ENCODE peak calls at places on chromosomes 3 and 15, in eight cellular contexts. M, H, E, F, W, O, B and C are unnamed samples. For H3K27me3 and H3K4me1, the result is how much of the 10 kb centered on the place peaks cover.

GRCh38 chr3:4989649-4989966 is 10.4 kb downstream of the BHLHE40 start:
- DNase-seq in M (no peak), H (no peak), E (no peak), F (no peak), W (no peak), O (no peak), B (no peak), C (no peak)

GRCh38 chr15:31843426-31844055 is 186.8 kb upstream of the CHRNA7 start:
- DNase-seq in M (no peak), H (no peak), E (no peak), F (no peak), W (no peak), O (no peak), B (no peak), C (no peak)

GRCh38 chr3:17342126-17342525 is 400.3 kb downstream of the TBC1D5 start:
- DNase-seq in M (no peak), H (no peak), E (no peak), F (no peak), W (no peak), O (no peak), B (no peak), C (no peak)

GRCh38 chr3:160331127-160331937 is 67.7 kb downstream of the IFT80 start:
- DNase-seq in M (no peak), H (peak), E (no peak), F (no peak), W (peak), O (no peak), B (no peak), C (no peak)

GRCh38 chr3:14513566-14514322 is 26.4 kb downstream of the GRIP2 start:
- DNase-seq in M (no peak), H (no peak), E (no peak), F (no peak), W (no peak), O (peak), B (no peak), C (no peak)

GRCh38 chr3:73546961-73547360 is 77.8 kb downstream of the PDZRN3 start:
- DNase-seq in M (no peak), H (no peak), E (no peak), F (no peak), W (peak), O (no peak), B (no peak), C (no peak)

GRCh38 chr3:42019144-42019952 is 57.4 kb upstream of the ULK4 start:
- DNase-seq in M (peak), H (no peak), E (no peak), F (no peak), W (no peak), O (no peak), B (peak), C (peak)

GRCh38 chr3:134367869-134368750 is 6.1 kb downstream of the AMOTL2 start:
- DNase-seq in M (no peak), H (no peak), E (no peak), F (no peak), W (peak), O (peak), B (no peak), C (no peak)

GRCh38 chr3:47283596-47284364 is 1.0 kb downstream of the KLHL18 start:
- DNase-seq in M (peak), H (peak), E (no peak), F (no peak), W (peak), O (no peak), B (peak), C (no peak)

DNA sequence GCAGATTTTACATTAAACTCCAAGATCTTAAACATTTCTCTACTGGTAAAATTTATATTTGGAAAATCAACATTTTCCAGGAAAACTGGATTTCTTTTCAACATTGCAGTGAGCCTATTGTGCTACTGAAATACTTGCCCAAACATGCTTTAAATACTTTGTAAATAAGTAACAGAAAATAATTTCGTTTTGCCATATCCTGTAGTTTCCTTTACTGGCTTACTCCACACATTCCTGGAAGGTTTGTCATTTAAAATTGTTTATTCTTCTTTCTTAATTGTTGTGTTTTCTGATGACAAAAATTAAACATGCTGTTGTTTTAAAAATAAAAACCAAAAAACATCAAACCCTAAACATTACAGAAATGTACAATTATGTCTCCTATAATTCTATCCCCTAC is 22.0 kb downstream of the ACAD11 start:
- DNase-seq in M (no peak), H (peak), E (no peak), F (no peak), W (peak), O (no peak), B (no peak), C (no peak)
- H3K27ac ChIP-seq in M (no peak), H (no peak), E (no peak), F (no peak), W (peak), O (no peak), B (no peak), C (no peak)

DNA sequence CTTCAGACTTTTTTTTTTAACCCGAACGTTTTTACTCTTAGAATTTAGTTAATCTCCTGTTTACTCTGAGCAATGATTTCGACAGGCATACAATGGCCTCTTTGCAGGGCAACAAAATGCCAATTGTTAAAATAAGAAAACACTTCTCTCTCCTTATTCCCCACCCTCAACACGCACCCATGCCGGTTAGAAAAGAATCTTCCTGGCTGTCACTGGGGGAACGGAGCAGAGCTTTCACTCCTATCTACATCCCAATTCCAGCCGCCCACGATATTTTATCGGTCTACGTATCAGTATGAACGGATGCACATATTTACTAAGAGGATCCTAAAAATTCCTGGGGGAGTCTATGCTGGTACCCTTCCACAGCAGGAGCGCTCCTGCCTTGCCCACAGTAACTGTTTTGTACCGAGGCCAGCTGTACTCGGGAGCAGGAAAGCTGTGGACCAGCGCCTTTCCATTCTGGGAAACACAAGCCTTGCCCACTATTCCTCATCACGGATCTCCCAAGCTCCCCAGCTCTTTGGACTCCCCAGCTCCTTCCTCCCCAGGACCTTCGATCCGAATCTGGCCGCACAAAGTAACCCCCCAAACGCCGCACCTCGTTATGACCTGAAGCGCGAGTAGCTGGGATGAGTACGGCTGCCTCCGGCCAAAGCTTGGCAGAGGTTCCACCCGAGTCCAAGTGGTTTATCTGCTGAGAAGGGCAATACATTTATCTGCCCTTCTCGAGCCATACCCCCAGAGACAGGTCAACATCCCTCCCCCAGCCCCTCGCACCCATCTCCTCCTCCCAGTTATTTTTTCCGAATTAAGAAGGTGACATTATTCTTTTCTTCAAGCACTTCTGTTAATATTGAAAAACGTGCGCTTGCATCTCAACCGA is 2.2 kb upstream of the FOXB1 start:
- DNase-seq in M (no peak), H (no peak), E (no peak), F (no peak), W (no peak), O (no peak), B (no peak), C (no peak)
- H3K27me3 ChIP-seq in M (half or more), H (half or more), E (half or more), F (under half), W (half or more), O (half or more), B (under half), C (half or more)

DNA sequence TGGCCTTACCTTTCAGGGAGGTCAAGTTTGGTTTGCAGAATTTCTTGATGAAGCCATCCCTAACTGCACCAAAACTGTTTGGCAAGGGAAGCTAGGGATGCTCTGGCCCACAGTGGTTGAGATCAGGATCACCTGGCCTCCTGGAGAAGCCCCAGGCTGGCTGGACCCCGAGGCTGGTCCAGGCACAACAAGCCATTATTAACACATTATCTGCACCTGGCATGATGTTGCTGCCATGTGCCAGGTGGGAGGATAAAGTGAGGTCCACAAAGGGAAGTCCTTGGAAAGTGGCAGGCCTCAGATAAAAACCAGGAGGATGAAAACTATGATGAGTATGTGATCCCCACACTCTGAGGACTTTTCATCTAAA is 35.9 kb upstream of the DUSP7 start:
- DNase-seq in M (no peak), H (no peak), E (no peak), F (no peak), W (no peak), O (peak), B (no peak), C (no peak)
- H3K4me1 ChIP-seq in M (under half), H (under half), E (under half), F (under half), W (under half), O (under half), B (under half), C (under half)

DNA sequence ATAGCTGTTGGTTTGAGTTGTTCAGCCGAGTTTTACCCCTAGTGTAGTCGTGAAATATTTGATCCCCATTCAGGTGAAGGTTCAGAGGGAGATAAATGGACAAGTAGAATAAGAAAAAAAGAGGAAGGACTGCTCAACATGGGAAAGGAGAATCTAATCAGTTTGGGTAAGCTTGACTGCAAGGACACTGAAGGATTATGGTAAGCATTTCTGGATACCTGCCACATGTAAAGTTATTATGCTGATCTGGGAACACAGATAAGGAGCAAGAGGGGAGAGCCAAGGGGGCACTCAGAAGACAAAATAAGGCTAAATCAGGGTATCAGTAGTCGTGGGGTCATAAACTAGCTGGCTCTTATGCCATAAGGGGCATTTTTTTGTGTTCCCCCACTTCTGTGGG is 49.9 kb downstream of the TFG start:
- DNase-seq in M (no peak), H (no peak), E (no peak), F (no peak), W (no peak), O (no peak), B (no peak), C (no peak)
- H3K27ac ChIP-seq in M (no peak), H (no peak), E (no peak), F (no peak), W (no peak), O (no peak), B (no peak), C (no peak)

GRCh38 chr3:128486157-128486691 is 6.8 kb downstream of the GATA2 start:
- DNase-seq in M (no peak), H (no peak), E (no peak), F (no peak), W (peak), O (no peak), B (no peak), C (no peak)

GRCh38 chr3:128486692-128487537 is 6.1 kb downstream of the GATA2 start:
- DNase-seq in M (no peak), H (peak), E (no peak), F (no peak), W (peak), O (no peak), B (peak), C (no peak)

GRCh38 chr3:128484404-128485282 is 8.4 kb downstream of the GATA2 start:
- DNase-seq in M (no peak), H (no peak), E (no peak), F (peak), W (peak), O (peak), B (no peak), C (no peak)

GRCh38 chr3:128483657-128484403 is 9.2 kb downstream of the GATA2 start:
- DNase-seq in M (no peak), H (no peak), E (no peak), F (peak), W (peak), O (peak), B (no peak), C (no peak)

DNA sequence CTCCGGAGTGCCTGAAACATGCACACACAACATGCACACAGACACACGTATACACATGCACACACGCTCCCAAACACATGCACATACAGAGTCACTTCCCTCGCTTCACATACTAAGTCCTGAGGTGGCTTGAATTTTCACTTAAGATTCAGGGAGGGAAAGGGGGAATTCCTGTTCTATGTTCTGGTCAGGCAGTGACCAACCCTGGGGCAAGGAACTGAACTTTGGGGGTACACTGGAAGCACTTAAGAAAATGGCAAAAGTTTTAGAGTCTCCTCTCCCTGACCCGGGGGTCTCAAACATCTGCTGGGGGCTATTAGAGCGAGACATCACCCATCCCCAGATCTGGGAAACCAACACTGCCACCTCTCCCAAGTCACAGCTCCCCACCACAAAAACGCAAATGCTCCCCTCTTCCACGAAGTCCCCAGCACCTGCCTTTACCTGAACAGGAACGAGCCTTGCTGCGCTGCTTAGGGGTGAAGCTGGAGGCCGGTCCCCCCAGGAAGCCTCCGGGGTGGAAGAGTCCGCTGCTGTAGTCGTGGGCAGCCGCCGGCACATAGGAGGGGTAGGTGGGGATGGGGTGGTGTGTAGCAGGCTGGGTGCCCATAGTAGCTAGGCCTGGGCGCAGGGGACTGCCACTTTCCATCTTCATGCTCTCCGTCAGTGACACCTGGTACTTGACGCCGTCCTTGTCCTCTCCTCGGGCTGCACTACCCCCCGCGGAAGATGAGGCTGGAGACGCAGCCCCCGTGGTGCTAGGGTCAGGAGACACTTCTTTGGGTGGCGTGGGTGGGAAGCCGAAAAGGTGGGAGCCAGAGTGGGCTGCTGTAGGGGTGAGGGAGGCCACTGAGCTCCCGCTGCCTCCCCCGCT is 7.5 kb downstream of the GATA2 start:
- DNase-seq in M (no peak), H (no peak), E (no peak), F (no peak), W (peak), O (peak), B (no peak), C (no peak)
- H3K27me3 ChIP-seq in M (half or more), H (under half), E (half or more), F (under half), W (under half), O (half or more), B (under half), C (half or more)

GRCh38 chr3:57078366-57079220 is 18.1 kb downstream of the SPATA12 start:
- DNase-seq in M (peak), H (peak), E (no peak), F (peak), W (peak), O (peak), B (peak), C (peak)
- H3K4me1 ChIP-seq in M (under half), H (under half), E (under half), F (under half), W (under half), O (under half), B (under half), C (under half)

GRCh38 chr3:188259611-188260010 is 105.7 kb downstream of the LPP start:
- DNase-seq in M (no peak), H (no peak), E (no peak), F (no peak), W (no peak), O (no peak), B (no peak), C (no peak)
- H3K27ac ChIP-seq in M (peak), H (no peak), E (no peak), F (peak), W (no peak), O (peak), B (no peak), C (peak)

DNA sequence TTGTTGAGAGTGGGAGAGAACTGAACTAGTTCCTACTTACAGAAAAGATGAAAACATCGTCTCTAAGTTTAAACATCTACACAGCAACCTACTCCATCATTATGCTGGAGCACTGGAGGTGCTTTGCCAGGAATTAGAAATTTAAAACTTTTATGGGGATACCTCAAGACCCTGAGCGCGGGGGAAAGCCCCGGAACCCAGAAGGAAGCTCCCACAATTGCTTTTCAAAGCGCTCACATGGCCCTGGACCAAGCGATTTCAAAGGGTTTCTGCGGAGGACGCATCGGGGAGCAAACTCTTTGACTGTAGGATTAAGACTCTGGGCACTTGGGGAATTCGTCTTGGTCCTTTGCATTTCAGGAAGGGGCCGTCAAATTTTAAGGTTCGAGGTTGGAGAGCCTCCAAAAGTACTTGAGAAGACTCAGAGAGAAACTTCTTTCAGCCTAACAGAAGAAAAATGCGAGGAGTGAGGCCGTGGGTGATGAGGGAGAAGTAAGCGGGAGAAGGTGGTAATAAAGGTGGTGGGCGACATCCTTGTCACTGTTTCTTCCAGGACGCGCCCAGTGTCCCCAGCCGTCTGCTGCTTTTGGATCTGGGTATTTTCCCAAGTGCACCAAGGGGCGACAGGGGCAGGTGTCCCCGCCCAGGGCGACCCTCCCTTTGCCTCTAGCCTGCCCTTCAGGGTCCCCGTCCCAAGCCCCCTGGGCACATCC is 591 bp downstream of the PROK2 start:
- DNase-seq in M (no peak), H (no peak), E (no peak), F (no peak), W (no peak), O (no peak), B (no peak), C (no peak)
- H3K27me3 ChIP-seq in M (half or more), H (half or more), E (under half), F (under half), W (half or more), O (under half), B (under half), C (half or more)